ENCODE peak calls at places on chromosomes 7 and 10, in eight cellular contexts. Z is cardiac muscle cell, Y is A549, E is foreskin keratinocyte, K is aorta, X is PC-3, T is SJSA1, J is fibroblast of lung. A is an unnamed sample. For H3K4me1, the result is how much of the 10 kb centered on the place peaks cover.

GRCh38 chr7:136637826-136638225 is 230.6 kb upstream of the CHRM2 start:
- DNase-seq in Z (no peak), Y (no peak), E (no peak), K (no peak), X (no peak), T (no peak), J (no peak), A (peak)

GRCh38 chr7:144812379-144813283 is 23.2 kb downstream of the TPK1 start:
- DNase-seq in Z (no peak), Y (no peak), E (no peak), K (no peak), X (no peak), T (no peak), J (no peak), A (no peak)

GRCh38 chr10:94038024-94038423 is 44.3 kb downstream of the PLCE1 start:
- DNase-seq in Z (peak), Y (peak), E (no peak), K (no peak), X (peak), T (peak), J (peak), A (no peak)

GRCh38 chr10:14146005-14146404 is 184.7 kb downstream of the FRMD4A start:
- DNase-seq in Z (no peak), Y (no peak), E (peak), K (no peak), X (peak), T (peak), J (peak), A (peak)

GRCh38 chr7:28144266-28144665 is 36.3 kb downstream of the JAZF1 start:
- DNase-seq in Z (peak), Y (no peak), E (no peak), K (no peak), X (no peak), T (no peak), J (no peak), A (no peak)

GRCh38 chr10:13961096-13961495 is 369.6 kb downstream of the FRMD4A start:
- DNase-seq in Z (no peak), Y (no peak), E (peak), K (no peak), X (no peak), T (peak), J (peak), A (peak)

GRCh38 chr10:62224606-62225005 is 44.0 kb downstream of the RTKN2 start:
- DNase-seq in Z (no peak), Y (peak), E (peak), K (no peak), X (peak), T (peak), J (no peak), A (peak)

GRCh38 chr7:102331536-102332275 is 24.5 kb downstream of the SPDYE6 start:
- DNase-seq in Z (no peak), Y (no peak), E (no peak), K (no peak), X (peak), T (no peak), J (no peak), A (no peak)

GRCh38 chr7:52088008-52088787 is 771.6 kb upstream of the COBL start:
- DNase-seq in Z (peak), Y (no peak), E (no peak), K (no peak), X (no peak), T (no peak), J (no peak), A (no peak)

GRCh38 chr10:72638586-72639440 is 12.9 kb upstream of the MICU1 start:
- DNase-seq in Z (no peak), Y (peak), E (no peak), K (no peak), X (peak), T (no peak), J (no peak), A (no peak)

GRCh38 chr7:6706666-6707407 is at the start of gene ZNF12:
- DNase-seq in Z (peak), Y (peak), E (peak), K (peak), X (peak), T (peak), J (peak), A (peak)

GRCh38 chr10:48541144-48541795 is 63.6 kb downstream of the ARHGAP22 start:
- DNase-seq in Z (no peak), Y (no peak), E (no peak), K (no peak), X (no peak), T (no peak), J (no peak), A (no peak)

GRCh38 chr10:114337510-114338462 is 66.5 kb downstream of the AFAP1L2 start:
- DNase-seq in Z (no peak), Y (no peak), E (peak), K (no peak), X (no peak), T (no peak), J (no peak), A (no peak)

GRCh38 chr10:30433286-30433778 is 652 bp upstream of the MAP3K8 start:
- DNase-seq in Z (peak), Y (peak), E (no peak), K (peak), X (peak), T (peak), J (peak), A (peak)

GRCh38 chr10:30435068-30435422 is 1.1 kb downstream of the MAP3K8 start:
- DNase-seq in Z (peak), Y (peak), E (no peak), K (peak), X (no peak), T (no peak), J (peak), A (peak)

GRCh38 chr10:30433779-30434272 is at the start of gene MAP3K8:
- DNase-seq in Z (peak), Y (peak), E (peak), K (peak), X (peak), T (peak), J (peak), A (peak)

GRCh38 chr10:30432631-30433285 is 1.2 kb upstream of the MAP3K8 start:
- DNase-seq in Z (no peak), Y (peak), E (peak), K (peak), X (no peak), T (peak), J (peak), A (no peak)

DNA sequence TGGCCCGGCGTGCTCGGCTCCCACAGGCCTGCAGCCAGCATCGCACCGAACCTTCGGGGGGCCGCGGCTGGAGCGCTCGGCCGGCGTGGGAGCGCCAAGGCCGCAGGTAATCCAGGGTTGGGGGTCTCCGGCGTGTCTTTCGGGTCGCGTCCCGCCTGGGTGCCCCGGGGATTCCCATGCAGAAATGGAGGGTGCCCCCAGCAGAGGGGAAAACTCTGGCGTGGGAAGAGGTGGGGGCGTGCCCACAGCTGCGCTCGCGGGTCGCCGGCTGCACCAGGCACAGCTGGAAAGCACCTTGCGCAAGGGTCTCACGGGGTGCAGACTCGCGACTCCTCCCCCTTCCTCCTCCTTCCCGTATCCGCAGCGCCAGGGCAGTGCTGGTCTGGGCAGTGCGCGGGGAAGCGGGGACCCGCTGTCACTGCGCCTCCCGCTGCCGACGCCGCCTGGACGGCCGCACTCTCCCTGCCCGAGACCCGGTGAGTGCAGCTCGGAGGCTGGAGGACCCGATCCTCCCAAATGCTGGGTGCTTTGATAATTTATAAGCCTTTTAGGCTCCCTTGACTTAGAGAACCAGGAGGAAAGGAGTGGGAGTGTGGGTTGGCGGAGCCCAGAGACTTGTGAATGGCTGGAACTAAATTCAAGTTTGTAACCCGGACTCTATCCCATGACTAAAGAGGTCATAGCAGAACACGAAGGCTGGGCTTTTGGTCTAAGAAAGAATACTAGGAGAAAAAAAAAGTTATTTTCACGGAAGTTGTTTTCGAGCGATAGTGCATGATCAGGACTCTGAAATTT is 486 bp downstream of the MAP3K8 start:
- DNase-seq in Z (peak), Y (peak), E (no peak), K (peak), X (peak), T (peak), J (peak), A (peak)
- H3K4me1 ChIP-seq in Z (under half), Y (half or more), E (under half), K (under half), X (under half), T (under half), J (under half), A (half or more)

GRCh38 chr7:47480576-47481538 is 101.1 kb downstream of the TNS3 start:
- DNase-seq in Z (no peak), Y (no peak), E (no peak), K (peak), X (no peak), T (no peak), J (no peak), A (no peak)
- H3K4me1 ChIP-seq in Z (under half), Y (half or more), E (under half), K (under half), X (under half), T (half or more), J (under half), A (half or more)

GRCh38 chr10:117130862-117131389 is 7.1 kb downstream of the VAX1 start:
- DNase-seq in Z (no peak), Y (no peak), E (no peak), K (no peak), X (no peak), T (no peak), J (no peak), A (no peak)

GRCh38 chr10:117131390-117132327 is 6.4 kb downstream of the VAX1 start:
- DNase-seq in Z (peak), Y (no peak), E (no peak), K (no peak), X (no peak), T (no peak), J (no peak), A (no peak)

GRCh38 chr10:117134084-117135025 is 3.7 kb downstream of the VAX1 start:
- DNase-seq in Z (peak), Y (no peak), E (peak), K (no peak), X (no peak), T (no peak), J (no peak), A (peak)

GRCh38 chr10:117133273-117134083 is 4.6 kb downstream of the VAX1 start:
- DNase-seq in Z (peak), Y (no peak), E (no peak), K (no peak), X (no peak), T (no peak), J (no peak), A (no peak)

GRCh38 chr10:117132751-117133231 is 5.3 kb downstream of the VAX1 start:
- DNase-seq in Z (peak), Y (no peak), E (no peak), K (no peak), X (no peak), T (no peak), J (no peak), A (no peak)
- H3K4me1 ChIP-seq in Z (under half), Y (under half), E (under half), K (under half), X (under half), T (under half), J (under half), A (under half)

DNA sequence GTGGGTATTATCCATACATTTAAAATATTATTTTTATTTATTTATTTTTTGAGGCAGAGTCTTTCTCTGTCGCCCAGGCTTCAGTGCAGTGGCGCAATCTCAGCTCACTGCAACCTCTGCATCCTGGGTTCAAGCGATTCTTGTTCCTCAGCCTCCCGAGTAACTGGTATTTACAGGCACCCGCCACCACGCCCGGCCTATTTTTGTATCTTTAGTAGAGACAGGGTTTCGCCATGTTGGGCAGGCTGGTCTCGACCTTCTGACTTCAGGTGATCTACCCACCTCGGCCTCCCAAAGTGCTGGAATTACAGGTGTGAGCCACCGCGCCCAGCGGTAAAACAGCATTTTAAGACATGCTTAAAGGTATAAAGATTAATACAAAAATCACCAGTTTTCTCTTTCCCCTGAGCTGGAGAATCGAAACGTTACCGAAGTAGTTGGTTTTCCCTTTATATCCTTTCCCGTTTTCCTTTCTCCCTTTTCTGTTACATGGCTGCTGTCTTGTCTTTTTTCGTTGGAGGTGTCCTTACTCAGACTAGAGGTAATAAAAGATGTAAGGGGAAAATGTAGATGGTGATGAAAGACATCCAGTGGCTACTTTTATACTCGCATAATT is 1.7 kb downstream of the ARL5B start:
- DNase-seq in Z (no peak), Y (no peak), E (no peak), K (no peak), X (no peak), T (no peak), J (no peak), A (no peak)
- H3K4me1 ChIP-seq in Z (under half), Y (under half), E (under half), K (under half), X (under half), T (under half), J (under half), A (under half)